ENCODE peak calls at places on chromosome 22, in ten cellular contexts. One of them, this sample, is unnamed.

GRCh38 chr22:24950272-24950902 is 2.1 kb upstream of the KIAA1671 start:
- DNase-seq in Peyer's patch: no peak
- DNase-seq in right atrium auricular region: no peak
- DNase-seq in tibial nerve: no peak
- DNase-seq in body of pancreas: no peak
- DNase-seq in gastrocnemius medialis: no peak
- DNase-seq in heart left ventricle: no peak
- DNase-seq in adrenal gland: no peak
- DNase-seq in upper lobe of left lung: no peak
- DNase-seq in dorsolateral prefrontal cortex: peak
- DNase-seq in this sample: no peak

GRCh38 chr22:28075260-28075981 is 156.4 kb upstream of the PITPNB start:
- DNase-seq in gastrocnemius medialis: peak
- DNase-seq in dorsolateral prefrontal cortex: no peak
- DNase-seq in tibial nerve: peak
- DNase-seq in heart left ventricle: peak
- DNase-seq in right atrium auricular region: peak
- DNase-seq in Peyer's patch: peak
- DNase-seq in adrenal gland: peak
- DNase-seq in body of pancreas: peak
- DNase-seq in upper lobe of left lung: peak
- DNase-seq in this sample: no peak

GRCh38 chr22:37196539-37197450 is 8.7 kb upstream of the C1QTNF6 start:
- DNase-seq in upper lobe of left lung: peak
- DNase-seq in tibial nerve: peak
- DNase-seq in Peyer's patch: peak
- DNase-seq in gastrocnemius medialis: peak
- DNase-seq in body of pancreas: peak
- DNase-seq in right atrium auricular region: peak
- DNase-seq in heart left ventricle: peak
- DNase-seq in dorsolateral prefrontal cortex: no peak
- DNase-seq in adrenal gland: peak
- DNase-seq in this sample: no peak

GRCh38 chr22:23157560-23158515 is 12.6 kb downstream of the RAB36 start:
- DNase-seq in upper lobe of left lung: peak
- DNase-seq in tibial nerve: no peak
- DNase-seq in adrenal gland: no peak
- DNase-seq in body of pancreas: no peak
- DNase-seq in right atrium auricular region: no peak
- DNase-seq in heart left ventricle: no peak
- DNase-seq in gastrocnemius medialis: no peak
- DNase-seq in Peyer's patch: no peak
- DNase-seq in dorsolateral prefrontal cortex: no peak
- DNase-seq in this sample: no peak

GRCh38 chr22:50699001-50699753 is 26.6 kb downstream of the SHANK3 start:
- DNase-seq in adrenal gland: no peak
- DNase-seq in Peyer's patch: no peak
- DNase-seq in upper lobe of left lung: no peak
- DNase-seq in dorsolateral prefrontal cortex: peak
- DNase-seq in right atrium auricular region: no peak
- DNase-seq in heart left ventricle: peak
- DNase-seq in body of pancreas: no peak
- DNase-seq in tibial nerve: no peak
- DNase-seq in gastrocnemius medialis: no peak
- DNase-seq in this sample: no peak

GRCh38 chr22:30253205-30253852 is 6.8 kb upstream of the LIF start:
- DNase-seq in right atrium auricular region: peak
- DNase-seq in tibial nerve: peak
- DNase-seq in dorsolateral prefrontal cortex: peak
- DNase-seq in upper lobe of left lung: no peak
- DNase-seq in gastrocnemius medialis: no peak
- DNase-seq in heart left ventricle: peak
- DNase-seq in Peyer's patch: peak
- DNase-seq in adrenal gland: no peak
- DNase-seq in body of pancreas: peak
- DNase-seq in this sample: no peak

GRCh38 chr22:37739000-37739399 is 42.2 kb downstream of the TRIOBP start:
- DNase-seq in right atrium auricular region: peak
- DNase-seq in dorsolateral prefrontal cortex: no peak
- DNase-seq in adrenal gland: no peak
- DNase-seq in Peyer's patch: peak
- DNase-seq in tibial nerve: peak
- DNase-seq in upper lobe of left lung: peak
- DNase-seq in gastrocnemius medialis: peak
- DNase-seq in body of pancreas: peak
- DNase-seq in heart left ventricle: peak
- DNase-seq in this sample: no peak

GRCh38 chr22:28479912-28480311 is 199.7 kb downstream of the TTC28 start:
- DNase-seq in Peyer's patch: no peak
- DNase-seq in tibial nerve: no peak
- DNase-seq in gastrocnemius medialis: no peak
- DNase-seq in dorsolateral prefrontal cortex: no peak
- DNase-seq in upper lobe of left lung: no peak
- DNase-seq in adrenal gland: no peak
- DNase-seq in body of pancreas: no peak
- DNase-seq in heart left ventricle: no peak
- DNase-seq in right atrium auricular region: no peak
- DNase-seq in this sample: no peak

GRCh38 chr22:46619830-46620501 is at the start of gene GRAMD4:
- DNase-seq in upper lobe of left lung: no peak
- DNase-seq in adrenal gland: no peak
- DNase-seq in heart left ventricle: peak
- DNase-seq in gastrocnemius medialis: no peak
- DNase-seq in tibial nerve: no peak
- DNase-seq in dorsolateral prefrontal cortex: peak
- DNase-seq in Peyer's patch: no peak
- DNase-seq in right atrium auricular region: no peak
- DNase-seq in body of pancreas: peak
- DNase-seq in this sample: no peak

GRCh38 chr22:36016656-36017055 is 12.0 kb downstream of the RBFOX2 start:
- DNase-seq in tibial nerve: no peak
- DNase-seq in heart left ventricle: no peak
- DNase-seq in gastrocnemius medialis: no peak
- DNase-seq in dorsolateral prefrontal cortex: no peak
- DNase-seq in Peyer's patch: no peak
- DNase-seq in adrenal gland: no peak
- DNase-seq in right atrium auricular region: no peak
- DNase-seq in upper lobe of left lung: no peak
- DNase-seq in body of pancreas: no peak
- DNase-seq in this sample: no peak
- H3K27ac ChIP-seq in tibial nerve: no peak
- H3K27ac ChIP-seq in heart left ventricle: no peak
- H3K27ac ChIP-seq in gastrocnemius medialis: no peak
- H3K27ac ChIP-seq in dorsolateral prefrontal cortex: no peak
- H3K27ac ChIP-seq in Peyer's patch: no peak
- H3K27ac ChIP-seq in adrenal gland: no peak
- H3K27ac ChIP-seq in right atrium auricular region: no peak
- H3K27ac ChIP-seq in upper lobe of left lung: no peak
- H3K27ac ChIP-seq in body of pancreas: no peak
- H3K27ac ChIP-seq in this sample: no peak

DNA sequence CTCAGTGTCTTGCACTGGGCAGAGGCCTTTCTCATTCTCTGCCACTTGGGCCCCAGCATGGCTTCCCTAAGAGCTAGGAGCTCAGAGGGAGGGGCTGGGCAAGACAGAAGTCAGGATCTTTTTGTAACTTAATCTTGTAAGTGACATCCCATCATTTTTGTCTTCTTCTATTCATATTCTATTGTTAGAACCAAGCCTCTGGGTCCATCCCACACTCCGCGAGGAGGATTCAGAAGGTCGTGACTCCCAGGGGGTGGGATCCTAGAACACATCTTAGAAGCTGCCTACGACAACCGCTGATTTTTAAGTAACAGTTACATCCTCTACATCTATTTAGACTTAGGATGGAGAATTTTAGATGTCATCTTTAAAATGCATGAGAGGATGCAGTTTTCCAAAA is 1.5 kb upstream of the IL17RA start:
- DNase-seq in gastrocnemius medialis: no peak
- DNase-seq in Peyer's patch: peak
- DNase-seq in tibial nerve: no peak
- DNase-seq in body of pancreas: no peak
- DNase-seq in right atrium auricular region: no peak
- DNase-seq in upper lobe of left lung: no peak
- DNase-seq in dorsolateral prefrontal cortex: no peak
- DNase-seq in heart left ventricle: no peak
- DNase-seq in adrenal gland: no peak
- DNase-seq in this sample: no peak
- H3K4me3 ChIP-seq in gastrocnemius medialis: no peak
- H3K4me3 ChIP-seq in Peyer's patch: no peak
- H3K4me3 ChIP-seq in tibial nerve: no peak
- H3K4me3 ChIP-seq in body of pancreas: no peak
- H3K4me3 ChIP-seq in right atrium auricular region: no peak
- H3K4me3 ChIP-seq in upper lobe of left lung: no peak
- H3K4me3 ChIP-seq in dorsolateral prefrontal cortex: no peak
- H3K4me3 ChIP-seq in heart left ventricle: no peak
- H3K4me3 ChIP-seq in adrenal gland: no peak
- H3K4me3 ChIP-seq in this sample: no peak

GRCh38 chr22:32920032-32920628 is 118.6 kb downstream of the TIMP3 start:
- DNase-seq in heart left ventricle: peak
- DNase-seq in gastrocnemius medialis: peak
- DNase-seq in right atrium auricular region: peak
- DNase-seq in tibial nerve: peak
- DNase-seq in dorsolateral prefrontal cortex: no peak
- DNase-seq in Peyer's patch: peak
- DNase-seq in upper lobe of left lung: no peak
- DNase-seq in body of pancreas: peak
- DNase-seq in adrenal gland: peak
- DNase-seq in this sample: no peak
- TF ChIP-seq CTCF in heart left ventricle: no peak
- TF ChIP-seq CTCF in gastrocnemius medialis: no peak
- TF ChIP-seq CTCF in right atrium auricular region: no peak
- TF ChIP-seq CTCF in tibial nerve: no peak
- TF ChIP-seq CTCF in dorsolateral prefrontal cortex: no peak
- TF ChIP-seq CTCF in Peyer's patch: no peak
- TF ChIP-seq CTCF in upper lobe of left lung: no peak
- TF ChIP-seq CTCF in body of pancreas: no peak
- TF ChIP-seq CTCF in adrenal gland: no peak
- TF ChIP-seq CTCF in this sample: no peak

DNA sequence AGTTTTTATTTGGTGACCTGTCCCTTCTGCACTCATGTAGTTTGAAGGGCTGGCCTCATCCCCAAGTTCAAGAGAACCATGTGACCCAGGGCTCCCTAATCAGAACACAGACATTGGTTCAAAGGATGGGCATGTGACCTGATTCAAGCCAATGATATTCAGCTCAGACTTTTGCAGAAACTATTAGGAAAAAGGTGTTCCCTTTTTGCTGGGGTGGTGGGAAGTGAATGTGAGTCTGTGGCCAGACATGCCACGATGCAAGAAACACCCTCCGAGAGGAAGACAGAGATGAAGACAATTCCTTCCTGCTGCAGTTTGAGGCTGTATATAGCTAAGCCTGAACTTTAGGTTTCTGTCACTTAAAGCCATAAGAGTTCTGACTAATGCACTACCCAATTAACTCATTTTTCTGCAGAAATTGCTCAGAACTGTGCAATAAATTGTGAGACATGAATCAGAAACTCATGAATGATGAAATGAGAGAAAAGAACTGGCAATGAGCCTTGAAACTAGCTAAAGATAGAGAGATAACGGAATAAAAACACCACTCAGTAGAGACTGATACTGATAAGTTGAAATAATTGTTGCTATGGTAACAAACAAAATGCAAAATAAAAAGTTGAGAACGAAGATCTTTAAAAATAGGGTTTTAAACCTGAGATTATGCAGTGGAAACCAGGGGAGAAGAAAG is 9.2 kb upstream of the MAPK1 start:
- DNase-seq in body of pancreas: no peak
- DNase-seq in upper lobe of left lung: no peak
- DNase-seq in adrenal gland: no peak
- DNase-seq in Peyer's patch: no peak
- DNase-seq in heart left ventricle: no peak
- DNase-seq in tibial nerve: no peak
- DNase-seq in gastrocnemius medialis: no peak
- DNase-seq in dorsolateral prefrontal cortex: no peak
- DNase-seq in right atrium auricular region: no peak
- DNase-seq in this sample: no peak
- H3K27ac ChIP-seq in body of pancreas: no peak
- H3K27ac ChIP-seq in upper lobe of left lung: no peak
- H3K27ac ChIP-seq in adrenal gland: no peak
- H3K27ac ChIP-seq in Peyer's patch: no peak
- H3K27ac ChIP-seq in heart left ventricle: no peak
- H3K27ac ChIP-seq in tibial nerve: no peak
- H3K27ac ChIP-seq in gastrocnemius medialis: no peak
- H3K27ac ChIP-seq in dorsolateral prefrontal cortex: no peak
- H3K27ac ChIP-seq in right atrium auricular region: no peak
- H3K27ac ChIP-seq in this sample: no peak